ENCODE peak calls at places on chromosomes 13 and 19, in four cellular contexts. T is GM10248, V is stomach, L is tibial nerve. C is an unnamed sample.

GRCh38 chr19:23460656-23461055 is 65.4 kb upstream of the ZNF91 start:
- DNase-seq in T (no peak), V (no peak), L (no peak), C (no peak)

GRCh38 chr19:33194527-33194883 is 375 bp downstream of the LRP3 start:
- DNase-seq in T (no peak), V (no peak), L (no peak), C (no peak)

GRCh38 chr19:14390548-14390947 is 9.3 kb downstream of the ADGRE5 start:
- DNase-seq in T (no peak), V (no peak), L (no peak), C (no peak)

GRCh38 chr13:34657716-34658115 is 284.4 kb upstream of the NBEA start:
- DNase-seq in T (no peak), V (no peak), L (no peak), C (no peak)

GRCh38 chr19:48510421-48511268 is 990 bp downstream of the LMTK3 start:
- DNase-seq in T (peak; percentile 73), V (peak; percentile 67), L (peak; percentile 76), C (peak; percentile 68)

GRCh38 chr19:57141699-57142098 is 3.3 kb downstream of the ZIM3 start:
- DNase-seq in T (no peak), V (no peak), L (no peak), C (no peak)

GRCh38 chr19:41928754-41929535 is 696 bp upstream of the ERFL start:
- DNase-seq in T (no peak), V (no peak), L (no peak), C (no peak)

GRCh38 chr19:48806518-48806817 is 4.4 kb downstream of the BCAT2 start:
- DNase-seq in T (peak; percentile 75), V (peak; percentile 42), L (no peak), C (peak; percentile 52)

GRCh38 chr19:2887391-2887914 is 13.3 kb upstream of the ZNF57 start:
- DNase-seq in T (peak; percentile 70), V (no peak), L (peak; percentile 19), C (peak; percentile 13)

GRCh38 chr19:15641901-15642491 is 1.3 kb downstream of the CYP4F3 start:
- DNase-seq in T (no peak), V (no peak), L (no peak), C (no peak)

GRCh38 chr13:49403966-49404365 is 39.9 kb downstream of the CAB39L start:
- DNase-seq in T (no peak), V (no peak), L (no peak), C (no peak)

GRCh38 chr19:51727349-51727880 is 3.6 kb upstream of the HAS1 start:
- DNase-seq in T (no peak), V (no peak), L (no peak), C (no peak)

GRCh38 chr19:5827342-5827890 is 12.1 kb downstream of the FUT6 start:
- DNase-seq in T (no peak), V (no peak), L (no peak), C (no peak)

GRCh38 chr13:111939285-111940278 is 127.4 kb upstream of the SOX1 start:
- DNase-seq in T (no peak), V (peak; percentile 22), L (no peak), C (no peak)

GRCh38 chr19:13029893-13030292 is 34.6 kb downstream of the NFIX start:
- DNase-seq in T (no peak), V (peak; percentile 65), L (no peak), C (no peak)

GRCh38 chr19:29836409-29836825 is 24.6 kb downstream of the CCNE1 start:
- DNase-seq in T (peak; percentile 72), V (no peak), L (no peak), C (no peak)

GRCh38 chr13:111337741-111338140 is 17.3 kb downstream of the TEX29 start:
- DNase-seq in T (no peak), V (no peak), L (no peak), C (no peak)

GRCh38 chr19:53112286-53112685 is 9.1 kb upstream of the ZNF160 start:
- DNase-seq in T (no peak), V (no peak), L (no peak), C (no peak)

GRCh38 chr13:20945952-20946383 is 43.4 kb upstream of the XPO4 start:
- DNase-seq in T (no peak), V (no peak), L (peak; percentile 22), C (no peak)

GRCh38 chr19:8340341-8341096 is 2.5 kb downstream of the KANK3 start:
- DNase-seq in T (peak; percentile 16), V (peak; percentile 37), L (no peak), C (no peak)
- TF ChIP-seq CTCF in T (no peak), V (no peak), L (no peak), C (no peak)

DNA sequence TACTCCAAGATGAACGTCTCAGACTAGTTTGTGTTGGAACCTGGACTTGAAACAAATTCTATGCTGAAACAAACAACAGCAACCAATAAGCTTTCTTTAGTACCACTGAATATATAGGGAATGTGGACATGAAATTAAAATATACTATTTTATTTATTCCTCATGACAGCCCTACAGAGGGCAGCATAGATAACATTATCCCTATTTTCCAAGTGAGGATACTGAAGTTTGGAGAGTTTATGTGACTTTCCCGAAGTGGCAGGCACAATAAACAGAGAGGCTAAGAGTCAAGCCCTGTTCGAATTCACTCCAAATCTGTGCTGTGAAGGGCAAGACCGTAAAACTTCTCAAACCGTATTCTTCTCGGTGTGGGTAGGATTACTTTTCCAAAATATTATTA is 509.9 kb upstream of the GPC6 start:
- DNase-seq in T (no peak), V (no peak), L (peak; percentile 5), C (no peak)
- TF ChIP-seq CTCF in T (no peak), V (no peak), L (no peak), C (no peak)

GRCh38 chr13:109698779-109699178 is 87.6 kb downstream of the IRS2 start:
- DNase-seq in T (no peak), V (no peak), L (no peak), C (no peak)

GRCh38 chr13:109697936-109698335 is 88.4 kb downstream of the IRS2 start:
- DNase-seq in T (no peak), V (no peak), L (no peak), C (no peak)

GRCh38 chr13:109700176-109700575 is 86.2 kb downstream of the IRS2 start:
- DNase-seq in T (no peak), V (peak; percentile 75), L (peak; percentile 48), C (peak; percentile 54)

GRCh38 chr13:109703250-109703649 is 83.1 kb downstream of the IRS2 start:
- DNase-seq in T (no peak), V (no peak), L (no peak), C (no peak)

DNA sequence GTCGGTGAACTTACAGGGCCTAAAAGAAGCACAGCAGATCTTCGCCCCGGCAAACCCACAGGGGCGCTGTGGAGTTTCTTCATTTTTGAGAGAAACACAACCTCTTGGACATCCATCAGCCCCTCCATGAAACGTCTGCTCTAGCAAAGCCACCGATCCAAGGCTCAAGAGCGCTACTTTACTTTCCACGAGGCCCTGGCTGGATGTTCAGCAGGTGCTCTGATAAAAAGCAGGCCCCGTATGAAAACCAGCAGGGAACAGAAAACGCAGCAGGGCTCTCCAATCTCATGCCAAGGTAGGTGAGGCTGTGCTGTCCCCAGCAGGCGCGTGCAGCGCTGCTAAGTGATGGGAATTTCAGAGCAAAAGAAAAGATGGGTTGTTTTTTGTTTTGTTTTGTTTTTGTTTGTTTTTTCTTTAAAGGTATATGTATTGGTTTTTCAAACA is 86.7 kb downstream of the IRS2 start:
- DNase-seq in T (no peak), V (no peak), L (no peak), C (no peak)
- TF ChIP-seq CTCF in T (no peak), V (no peak), L (no peak), C (no peak)

DNA sequence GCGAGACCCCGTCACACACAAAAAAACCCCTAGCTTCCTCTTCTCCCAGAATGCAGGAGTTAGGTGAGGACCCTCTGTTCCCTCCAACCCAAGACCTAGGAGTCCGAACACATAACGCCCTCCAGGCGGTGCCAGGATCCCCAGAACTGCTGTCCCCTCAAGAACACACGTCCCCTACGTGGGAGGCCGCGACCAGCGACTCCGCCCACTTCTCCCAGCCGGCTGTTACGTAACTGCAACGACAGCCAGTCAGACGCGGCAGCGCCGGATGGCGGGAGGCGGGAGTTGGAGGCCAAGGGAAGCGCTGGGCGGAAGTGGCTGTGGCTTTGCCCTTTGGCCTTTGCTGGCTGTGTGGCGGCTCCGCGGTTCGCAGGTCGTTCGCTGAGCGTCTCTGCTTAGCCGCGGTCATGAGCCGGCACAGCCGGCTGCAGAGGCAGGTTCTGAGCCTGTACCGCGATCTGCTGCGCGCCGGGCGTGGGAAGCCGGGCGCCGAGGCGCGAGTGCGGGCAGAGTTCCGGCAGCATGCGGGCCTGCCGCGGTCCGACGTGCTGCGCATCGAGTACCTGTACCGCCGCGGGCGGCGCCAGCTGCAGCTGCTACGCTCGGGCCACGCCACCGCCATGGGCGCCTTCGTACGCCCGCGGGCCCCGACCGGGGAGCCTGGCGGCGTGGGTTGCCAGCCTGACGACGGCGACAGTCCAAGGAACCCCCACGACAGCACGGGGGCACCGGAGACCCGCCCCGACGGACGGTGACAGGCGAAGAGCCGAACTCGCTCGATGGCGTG is at the start of gene SDHAF1:
- DNase-seq in T (peak; percentile 98), V (peak; percentile 98), L (peak; percentile 94), C (peak; percentile 97)
- TF ChIP-seq CTCF in T (no peak), V (no peak), L (no peak), C (no peak)

GRCh38 chr13:99658266-99658991 is 157.2 kb downstream of the TM9SF2 start:
- DNase-seq in T (no peak), V (peak; percentile 65), L (peak; percentile 29), C (peak; percentile 19)
- TF ChIP-seq CTCF in T (peak; percentile 49), V (peak; percentile 33), L (peak; percentile 45), C (no peak)

GRCh38 chr13:100721885-100722512 is 47.4 kb upstream of the TMTC4 start:
- DNase-seq in T (peak; percentile 62), V (peak; percentile 77), L (peak; percentile 48), C (peak; percentile 26)
- TF ChIP-seq CTCF in T (peak; percentile 68), V (peak; percentile 54), L (peak; percentile 50), C (no peak)

GRCh38 chr19:36378625-36379509 is at the start of gene ZFP14:
- DNase-seq in T (peak; percentile 99), V (peak; percentile 93), L (peak; percentile 83), C (peak; percentile 97)
- TF ChIP-seq CTCF in T (peak; percentile 55), V (no peak), L (peak; percentile 13), C (no peak)

GRCh38 chr13:41649659-41650058 is 192.3 kb downstream of the RGCC start:
- DNase-seq in T (no peak), V (no peak), L (no peak), C (no peak)
- TF ChIP-seq CTCF in T (no peak), V (no peak), L (no peak), C (no peak)

DNA sequence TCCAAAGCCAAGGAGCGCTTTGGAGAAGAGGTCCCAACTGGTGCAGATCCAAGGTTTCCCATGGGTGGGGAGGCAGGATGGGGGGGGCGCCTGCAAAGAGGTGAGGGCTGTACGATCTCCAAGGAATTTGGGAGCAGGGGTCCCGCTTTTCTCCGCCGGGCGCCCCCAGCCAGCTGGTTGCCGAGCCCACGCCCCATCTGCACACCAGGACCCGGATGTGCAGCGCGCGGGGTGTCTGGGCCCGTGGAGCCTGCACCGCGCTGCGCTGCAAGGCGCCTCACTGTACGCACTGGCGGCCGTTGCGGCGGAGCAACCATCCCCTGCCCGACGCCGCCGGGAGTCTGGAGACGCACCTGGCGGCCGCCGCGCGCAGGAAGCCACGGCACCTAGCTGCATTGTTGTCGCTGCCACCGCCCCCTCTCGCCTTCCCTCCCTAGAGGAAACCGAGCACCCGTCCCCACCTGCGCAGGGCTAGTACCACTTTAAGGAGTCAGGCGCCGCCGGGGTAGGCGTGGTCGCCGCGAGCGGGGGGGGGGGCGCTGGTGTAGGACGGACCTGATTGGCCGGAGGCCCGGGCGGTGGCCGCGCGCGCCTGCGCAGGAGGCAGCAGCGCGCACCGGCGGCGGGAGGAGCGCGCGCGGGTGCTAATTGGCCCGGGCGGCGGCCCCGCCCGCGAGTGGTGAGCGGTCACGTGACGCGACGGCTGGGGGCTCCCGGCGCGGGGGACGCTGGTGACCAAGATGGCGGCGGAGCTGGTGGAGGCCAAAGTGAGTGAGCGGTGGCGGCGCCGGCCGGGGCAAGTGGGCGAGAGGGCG is at the start of gene PIAS4:
- DNase-seq in T (peak; percentile 100), V (peak; percentile 98), L (peak; percentile 92), C (peak; percentile 91)
- TF ChIP-seq CTCF in T (no peak), V (no peak), L (no peak), C (no peak)

GRCh38 chr13:48233097-48233885 is at the start of gene ITM2B:
- DNase-seq in T (peak; percentile 70), V (peak; percentile 82), L (peak; percentile 62), C (peak; percentile 54)
- TF ChIP-seq CTCF in T (peak; percentile 45), V (no peak), L (peak; percentile 47), C (peak; percentile 22)